ENCODE peak calls at places on chromosome 22, in five cellular contexts. V is H1, X is K562, G is HepG2, P is GM12878. E is an unnamed sample.

GRCh38 chr22:43411981-43412807 is at the start of gene MPPED1:
- DNase-seq in V (no peak), X (no peak), G (no peak), P (no peak), E (no peak)

GRCh38 chr22:18970180-18970947 is 34.3 kb upstream of the PRODH start:
- DNase-seq in V (peak; percentile 88), X (peak; percentile 92), G (no peak), P (no peak), E (no peak)

GRCh38 chr22:28112548-28113043 is 193.5 kb upstream of the PITPNB start:
- DNase-seq in V (no peak), X (peak; percentile 37), G (peak; percentile 25), P (no peak), E (peak; percentile 48)

GRCh38 chr22:16964366-16964765 is 43.7 kb downstream of the GAB4 start:
- DNase-seq in V (no peak), X (no peak), G (no peak), P (no peak), E (no peak)

GRCh38 chr22:46338636-46339035 is 3.1 kb downstream of the TRMU start:
- DNase-seq in V (no peak), X (no peak), G (no peak), P (no peak), E (no peak)

GRCh38 chr22:26170112-26170492 is 840 bp downstream of the SEZ6L start:
- DNase-seq in V (peak; percentile 51), X (no peak), G (no peak), P (no peak), E (no peak)

GRCh38 chr22:37904572-37905533 is 1.2 kb upstream of the MICALL1 start:
- DNase-seq in V (peak; percentile 67), X (peak; percentile 57), G (peak; percentile 58), P (no peak), E (peak; percentile 87)

GRCh38 chr22:44120314-44120704 is 60.4 kb upstream of the PARVG start:
- DNase-seq in V (no peak), X (no peak), G (no peak), P (no peak), E (no peak)

GRCh38 chr22:26318975-26319374 is 110.1 kb upstream of the ASPHD2 start:
- DNase-seq in V (no peak), X (peak; percentile 14), G (peak; percentile 13), P (no peak), E (no peak)

GRCh38 chr22:33909075-33909458 is 11.2 kb downstream of the LARGE1 start:
- DNase-seq in V (no peak), X (no peak), G (peak; percentile 49), P (no peak), E (no peak)

GRCh38 chr22:19287076-19287724 is 4.3 kb downstream of the CLTCL1 start:
- DNase-seq in V (no peak), X (no peak), G (no peak), P (no peak), E (no peak)

GRCh38 chr22:29870574-29870973 is 12.4 kb upstream of the MTMR3 start:
- DNase-seq in V (no peak), X (no peak), G (no peak), P (no peak), E (no peak)

GRCh38 chr22:32576553-32577255 is 102.1 kb downstream of the FBXO7 start:
- DNase-seq in V (no peak), X (peak; percentile 18), G (no peak), P (no peak), E (no peak)

GRCh38 chr22:40498454-40499186 is 128.2 kb downstream of the SGSM3 start:
- DNase-seq in V (no peak), X (peak; percentile 11), G (peak; percentile 99), P (no peak), E (peak; percentile 91)

GRCh38 chr22:44994399-44995281 is 15.2 kb downstream of the PHF21B start:
- DNase-seq in V (no peak), X (no peak), G (no peak), P (no peak), E (no peak)

GRCh38 chr22:27720860-27721259 is 80.7 kb downstream of the MN1 start:
- DNase-seq in V (no peak), X (no peak), G (no peak), P (no peak), E (no peak)

GRCh38 chr22:19959043-19959586 is 17.5 kb upstream of the TXNRD2 start:
- DNase-seq in V (peak; percentile 98), X (peak; percentile 100), G (peak; percentile 92), P (no peak), E (peak; percentile 65)

GRCh38 chr22:38572065-38572464 is 2.1 kb upstream of the DMC1 start:
- DNase-seq in V (peak; percentile 41), X (peak; percentile 35), G (peak; percentile 38), P (peak; percentile 12), E (peak; percentile 24)

GRCh38 chr22:31348766-31349165 is 2.6 kb upstream of the PATZ1 start:
- DNase-seq in V (no peak), X (no peak), G (no peak), P (no peak), E (no peak)

GRCh38 chr22:20267441-20268288 is 453 bp downstream of the RTN4R start:
- DNase-seq in V (peak; percentile 59), X (peak; percentile 80), G (no peak), P (no peak), E (no peak)

GRCh38 chr22:39994566-39995345 is at the start of gene FAM83F:
- DNase-seq in V (peak; percentile 79), X (peak; percentile 58), G (no peak), P (no peak), E (peak; percentile 24)

GRCh38 chr22:20946080-20946986 is 20.7 kb upstream of the AIFM3 start:
- DNase-seq in V (no peak), X (no peak), G (no peak), P (no peak), E (no peak)

GRCh38 chr22:16969508-16970327 is 38.3 kb downstream of the GAB4 start:
- DNase-seq in V (no peak), X (no peak), G (no peak), P (no peak), E (no peak)

GRCh38 chr22:17349172-17349571 is 20.1 kb upstream of the CECR2 start:
- DNase-seq in V (no peak), X (no peak), G (no peak), P (no peak), E (no peak)

GRCh38 chr22:24424001-24424900 is 3.1 kb upstream of the ADORA2A start:
- DNase-seq in V (peak; percentile 77), X (peak; percentile 48), G (no peak), P (no peak), E (no peak)
- H3K4me1 ChIP-seq in V (peaks cover 4% of the 10 kb centered on the region), X (no peaks in the 10 kb centered on the region), G (peaks cover 41% of the 10 kb centered on the region), P (peaks cover 26% of the 10 kb centered on the region), E (no peaks in the 10 kb centered on the region)

GRCh38 chr22:23604939-23605712 is 25.0 kb upstream of the IGLL1 start:
- DNase-seq in V (no peak), X (no peak), G (peak; percentile 85), P (no peak), E (no peak)
- TF ChIP-seq SP1 in V (no peak), X (no peak), G (no peak), P (no peak), E (no peak)

GRCh38 chr22:35995772-35996171 is 32.9 kb downstream of the RBFOX2 start:
- DNase-seq in V (no peak), X (peak; percentile 11), G (no peak), P (no peak), E (no peak)
- H3K4me1 ChIP-seq in V (peaks cover 4% of the 10 kb centered on the region), X (peaks cover 21% of the 10 kb centered on the region), G (peaks cover 40% of the 10 kb centered on the region), P (no peaks in the 10 kb centered on the region), E (no peaks in the 10 kb centered on the region)

GRCh38 chr22:35872451-35872850 is 154.8 kb downstream of the APOL5 start:
- DNase-seq in V (no peak), X (no peak), G (no peak), P (no peak), E (no peak)
- TF ChIP-seq SP1 in V (no peak), X (no peak), G (no peak), P (no peak), E (no peak)

DNA sequence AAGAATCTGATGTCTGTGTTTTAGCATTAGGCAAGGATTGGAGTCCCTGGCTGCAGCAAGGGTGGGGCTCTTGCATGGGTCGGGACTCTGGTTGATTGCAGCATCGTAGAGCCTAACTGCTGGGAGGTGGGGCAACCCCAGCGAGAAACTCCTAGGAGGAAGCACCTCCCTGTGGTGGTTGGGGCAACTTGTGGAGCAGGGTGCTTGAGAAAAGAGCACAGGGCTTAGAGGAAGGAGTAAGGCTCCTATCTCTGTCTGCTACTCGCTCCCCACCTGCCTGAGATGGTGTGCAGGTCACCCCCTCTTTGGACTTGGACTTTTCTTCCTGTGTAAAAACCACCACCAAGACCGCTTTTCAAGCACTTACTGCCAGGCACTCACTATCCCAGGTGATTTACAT is 15.6 kb downstream of the SREBF2 start:
- DNase-seq in V (no peak), X (no peak), G (no peak), P (no peak), E (no peak)
- H3K4me1 ChIP-seq in V (peaks cover 35% of the 10 kb centered on the region), X (peaks cover 44% of the 10 kb centered on the region), G (peaks cover 62% of the 10 kb centered on the region), P (peaks cover 18% of the 10 kb centered on the region), E (peaks cover 9% of the 10 kb centered on the region)

GRCh38 chr22:35728639-35729308 is 11.1 kb downstream of the APOL5 start:
- DNase-seq in V (no peak), X (no peak), G (no peak), P (no peak), E (no peak)
- TF ChIP-seq SP1 in V (no peak), X (no peak), G (no peak), P (no peak), E (no peak)

DNA sequence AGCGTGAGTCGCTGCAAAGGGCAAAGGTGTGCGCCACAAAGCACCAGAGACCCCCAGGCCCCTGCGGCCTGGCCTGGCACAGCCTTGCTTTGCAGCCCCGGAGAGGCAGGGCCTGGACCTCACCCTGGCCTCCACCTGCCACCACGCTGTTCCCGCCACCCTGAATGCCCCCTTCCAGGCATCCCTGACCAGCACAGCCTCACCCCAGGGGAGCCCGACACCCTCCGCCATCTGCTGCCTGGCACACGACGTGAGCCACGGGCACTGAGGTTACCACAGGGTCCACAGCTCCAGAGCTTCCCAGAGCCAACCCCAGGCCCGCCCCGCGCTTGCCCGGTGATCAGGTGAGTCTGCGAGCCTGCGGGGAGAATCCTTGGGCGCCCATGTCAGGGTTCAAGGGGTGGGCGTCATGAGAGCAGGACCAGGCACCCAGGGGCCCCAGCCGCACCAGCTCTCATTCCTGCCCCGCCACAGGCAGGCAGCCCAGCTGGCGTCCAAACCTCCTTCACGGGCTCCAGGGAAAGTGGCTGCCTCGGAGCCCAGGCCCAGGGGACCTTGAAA is 171.3 kb downstream of the BRD1 start:
- DNase-seq in V (no peak), X (peak; percentile 35), G (no peak), P (no peak), E (no peak)
- H3K4me1 ChIP-seq in V (peaks cover 2% of the 10 kb centered on the region), X (peaks cover 12% of the 10 kb centered on the region), G (no peaks in the 10 kb centered on the region), P (no peaks in the 10 kb centered on the region), E (peaks cover 3% of the 10 kb centered on the region)

GRCh38 chr22:36331912-36332622 is 55.7 kb downstream of the MYH9 start:
- DNase-seq in V (no peak), X (no peak), G (no peak), P (peak; percentile 40), E (no peak)

GRCh38 chr22:36334838-36335603 is 52.7 kb downstream of the MYH9 start:
- DNase-seq in V (no peak), X (peak; percentile 55), G (no peak), P (no peak), E (no peak)

GRCh38 chr22:36332623-36333331 is 55.0 kb downstream of the MYH9 start:
- DNase-seq in V (no peak), X (no peak), G (no peak), P (peak; percentile 59), E (no peak)

GRCh38 chr22:36334081-36334831 is 53.5 kb downstream of the MYH9 start:
- DNase-seq in V (no peak), X (peak; percentile 68), G (no peak), P (no peak), E (no peak)

GRCh38 chr22:36333632-36334031 is 54.1 kb downstream of the MYH9 start:
- DNase-seq in V (no peak), X (no peak), G (no peak), P (no peak), E (no peak)
- TF ChIP-seq SP1 in V (no peak), X (no peak), G (no peak), P (no peak), E (peak; percentile 11)

E was measured in HCT116.